ENCODE peak calls at places on chromosomes 1 and 21, in seven cellular contexts. S, M, L, Q, G, F and W are unnamed samples.

GRCh38 chr1:49526672-49527071 is 497.1 kb downstream of the AGBL4 start:
- DNase-seq in L (no peak), G (no peak), F (no peak), M (no peak), S (no peak), Q (no peak), W (no peak)

GRCh38 chr1:56225964-56226594 is 353.3 kb downstream of the PLPP3 start:
- DNase-seq in S (no peak), Q (no peak), M (no peak), G (no peak), L (no peak), F (no peak), W (no peak)

GRCh38 chr1:3065396-3065795 is 3.6 kb upstream of the PRDM16 start:
- DNase-seq in L (no peak), M (no peak), G (no peak), Q (no peak), S (no peak), F (no peak), W (no peak)

GRCh38 chr1:26288311-26288941 is 8.5 kb downstream of the SH3BGRL3 start:
- DNase-seq in M (no peak), S (no peak), G (no peak), L (no peak), F (peak; percentile 33), Q (no peak), W (no peak)

GRCh38 chr1:172283766-172284165 is 136.7 kb upstream of the C1orf105 start:
- DNase-seq in S (no peak), G (no peak), M (no peak), L (no peak), Q (peak; percentile 24), F (no peak), W (no peak)

GRCh38 chr1:21349693-21350092 is 59.4 kb upstream of the ECE1 start:
- DNase-seq in L (no peak), S (no peak), Q (no peak), M (no peak), F (no peak), G (no peak), W (no peak)

GRCh38 chr1:246114369-246114768 is 392.7 kb downstream of the SMYD3 start:
- DNase-seq in S (no peak), L (no peak), G (no peak), M (no peak), F (no peak), Q (no peak), W (no peak)

GRCh38 chr1:87226341-87226760 is 102.3 kb upstream of the LMO4 start:
- DNase-seq in S (no peak), M (peak; percentile 60), Q (peak; percentile 99), G (peak; percentile 96), F (peak; percentile 55), L (peak; percentile 27), W (peak; percentile 85)

GRCh38 chr1:237867380-237867888 is 23.3 kb downstream of the ZP4 start:
- DNase-seq in F (no peak), Q (no peak), G (no peak), S (no peak), M (no peak), L (no peak), W (no peak)

GRCh38 chr1:243471754-243472725 is 216.2 kb downstream of the SDCCAG8 start:
- DNase-seq in L (no peak), M (no peak), F (no peak), S (no peak), Q (no peak), G (peak; percentile 27), W (no peak)

GRCh38 chr1:77759090-77760028 is at the start of gene USP33:
- DNase-seq in S (peak; percentile 91), M (peak; percentile 90), G (peak; percentile 93), Q (peak; percentile 82), F (peak; percentile 93), L (peak; percentile 94), W (peak; percentile 95)

GRCh38 chr1:157115429-157115838 is 15.8 kb upstream of the ETV3L start:
- DNase-seq in S (no peak), M (no peak), Q (no peak), G (no peak), F (no peak), L (no peak), W (no peak)

GRCh38 chr1:21586926-21587601 is 77.8 kb downstream of the ALPL start:
- DNase-seq in Q (peak; percentile 86), M (peak; percentile 47), G (peak; percentile 76), L (peak; percentile 40), S (peak; percentile 55), F (peak; percentile 25), W (peak; percentile 80)

GRCh38 chr1:150362721-150363425 is 1.1 kb upstream of the RPRD2 start:
- DNase-seq in Q (no peak), L (no peak), M (no peak), G (no peak), F (no peak), S (no peak), W (no peak)

GRCh38 chr21:17803536-17803935 is 15.6 kb downstream of the C21orf91 start:
- DNase-seq in M (no peak), Q (peak; percentile 57), S (no peak), F (no peak), G (no peak), L (no peak), W (no peak)

GRCh38 chr1:184160236-184160635 is 108.7 kb downstream of the TSEN15 start:
- DNase-seq in M (no peak), Q (peak; percentile 40), F (no peak), G (peak; percentile 50), L (no peak), S (no peak), W (no peak)

DNA sequence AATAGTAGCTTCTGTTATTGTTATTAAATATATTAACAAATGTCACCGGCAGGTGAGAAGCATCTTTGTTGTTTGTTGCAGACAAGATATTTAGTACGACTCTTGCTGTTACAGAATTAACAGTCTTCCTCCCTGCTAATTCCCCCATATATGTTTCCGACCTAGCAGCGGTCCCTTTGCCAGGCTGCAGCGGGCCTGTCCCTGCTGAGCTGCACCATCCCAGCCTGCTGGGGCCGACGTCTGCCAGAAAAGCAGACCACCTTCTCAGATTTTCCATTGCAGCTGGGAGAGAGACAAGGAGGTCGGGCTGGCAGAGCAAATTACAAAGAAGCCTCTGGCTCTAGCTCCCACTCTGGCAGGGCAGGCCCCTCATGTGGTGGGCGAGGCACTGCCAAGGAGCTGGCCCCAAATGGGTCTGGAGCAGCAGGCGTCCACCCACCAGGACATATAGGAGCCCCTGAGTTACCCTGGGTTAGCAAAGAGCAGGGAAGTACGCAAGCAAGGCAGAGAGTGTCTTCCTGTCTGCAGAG is 142.7 kb downstream of the FOXD2 start:
- DNase-seq in M (no peak), Q (no peak), S (no peak), F (no peak), L (no peak), G (no peak), W (no peak)
- TF ChIP-seq CTCF in M (no peak), Q (no peak), S (no peak), F (no peak), L (no peak), G (no peak), W (no peak)

GRCh38 chr1:187942986-187943385 is 1114.2 kb downstream of the PLA2G4A start:
- DNase-seq in L (no peak), S (no peak), Q (no peak), F (no peak), M (no peak), G (peak; percentile 5), W (no peak)

GRCh38 chr1:187948170-187948794 is 1119.5 kb downstream of the PLA2G4A start:
- DNase-seq in S (no peak), G (no peak), F (no peak), M (no peak), L (no peak), Q (no peak), W (no peak)

GRCh38 chr1:187938092-187938491 is 1109.3 kb downstream of the PLA2G4A start:
- DNase-seq in M (no peak), F (no peak), S (no peak), G (no peak), L (no peak), Q (no peak), W (no peak)

GRCh38 chr1:187947359-187947758 is 1118.6 kb downstream of the PLA2G4A start:
- DNase-seq in F (no peak), G (no peak), Q (no peak), S (no peak), L (no peak), M (no peak), W (no peak)

GRCh38 chr1:187943606-187944403 is 1115.1 kb downstream of the PLA2G4A start:
- DNase-seq in L (no peak), G (no peak), Q (no peak), S (no peak), M (no peak), F (no peak), W (no peak)
- TF ChIP-seq CTCF in L (no peak), G (no peak), Q (no peak), S (no peak), M (no peak), F (no peak), W (no peak)

GRCh38 chr1:202187040-202187671 is 6.4 kb upstream of the LGR6 start:
- DNase-seq in Q (no peak), M (no peak), G (no peak), S (no peak), F (peak; percentile 81), L (no peak), W (no peak)

GRCh38 chr1:202192770-202193613 is 607 bp upstream of the LGR6 start:
- DNase-seq in L (peak; percentile 89), Q (peak; percentile 63), F (peak; percentile 64), M (peak; percentile 50), G (peak; percentile 58), S (peak; percentile 83), W (peak; percentile 81)

GRCh38 chr1:202187697-202188407 is 5.7 kb upstream of the LGR6 start:
- DNase-seq in S (no peak), G (no peak), M (no peak), F (no peak), L (no peak), Q (no peak), W (no peak)

GRCh38 chr1:202189012-202189790 is 4.4 kb upstream of the LGR6 start:
- DNase-seq in F (peak; percentile 81), L (peak; percentile 94), Q (peak; percentile 69), G (peak; percentile 73), M (peak; percentile 73), S (peak; percentile 94), W (peak; percentile 92)

DNA sequence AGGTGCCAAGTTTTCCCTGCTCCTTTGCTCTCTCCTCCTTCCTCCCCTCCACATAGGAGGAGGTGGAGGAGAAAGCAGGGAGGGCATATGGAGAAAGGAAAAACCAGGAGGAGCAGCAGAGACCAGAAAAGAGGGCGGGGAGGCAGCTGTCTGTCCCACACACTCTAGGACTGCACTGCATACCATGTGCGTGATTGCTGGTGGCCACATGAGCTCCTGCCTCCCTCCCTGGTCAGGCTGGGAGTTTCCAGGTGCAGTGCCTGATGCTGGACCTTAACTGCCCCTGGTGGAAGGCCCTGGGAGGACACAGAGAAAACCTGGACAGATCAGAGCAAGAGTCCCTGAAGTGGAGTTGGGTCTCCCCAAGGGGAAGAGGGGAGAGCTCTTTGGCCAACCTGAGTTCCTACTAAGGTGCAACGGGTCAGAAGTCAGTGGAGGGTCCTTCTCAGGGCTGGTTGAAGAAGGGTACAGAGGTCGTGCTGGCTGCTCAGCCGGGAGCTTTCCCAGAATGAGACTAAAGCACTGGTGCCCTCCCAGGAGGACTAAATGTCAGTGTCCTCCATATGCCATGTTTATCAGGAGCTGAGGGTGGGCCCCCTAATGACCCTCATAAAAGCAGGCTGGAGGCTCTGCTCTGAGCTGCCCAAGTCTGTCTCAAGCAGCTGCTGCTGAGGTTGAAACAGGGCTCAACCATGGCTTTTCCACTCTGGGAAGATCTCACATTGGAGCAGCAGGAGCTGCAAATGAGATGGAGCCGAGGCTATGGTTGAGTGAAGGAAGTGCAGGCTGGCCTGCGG is 3.5 kb upstream of the LGR6 start:
- DNase-seq in S (no peak), Q (no peak), G (peak; percentile 24), L (peak; percentile 42), M (no peak), F (no peak), W (peak; percentile 68)
- TF ChIP-seq CTCF in S (no peak), Q (no peak), G (peak; percentile 25), L (no peak), M (no peak), F (no peak), W (peak; percentile 36)

GRCh38 chr1:180188103-180188506 is 33.4 kb downstream of the QSOX1 start:
- DNase-seq in M (no peak), F (peak; percentile 54), Q (peak; percentile 66), L (peak; percentile 81), S (peak; percentile 65), G (peak; percentile 49), W (peak; percentile 79)
- TF ChIP-seq CTCF in M (peak; percentile 55), F (peak; percentile 62), Q (peak; percentile 74), L (peak; percentile 79), S (peak; percentile 80), G (peak; percentile 69), W (peak; percentile 84)